ENCODE peak calls at places on chromosomes 1 and 21, in nine cellular contexts. Q, B, T, W, V, H, A, P and Y are unnamed samples.

GRCh38 chr1:206065547-206066143 is 12.7 kb downstream of the RHEX start:
- DNase-seq in Q (no peak), B (no peak), T (no peak), W (no peak), V (no peak), H (no peak), A (no peak), P (no peak), Y (no peak)

GRCh38 chr1:169873582-169874200 is 20.0 kb downstream of the SCYL3 start:
- DNase-seq in Q (no peak), B (no peak), T (no peak), W (no peak), V (no peak), H (no peak), A (no peak), P (no peak), Y (no peak)

GRCh38 chr1:150550222-150551048 is 1.2 kb downstream of the ADAMTSL4 start:
- DNase-seq in Q (no peak), B (no peak), T (no peak), W (peak), V (no peak), H (no peak), A (no peak), P (no peak), Y (no peak)

GRCh38 chr21:38241029-38241740 is 15.6 kb upstream of the KCNJ15 start:
- DNase-seq in Q (no peak), B (peak), T (peak), W (no peak), V (no peak), H (no peak), A (no peak), P (no peak), Y (no peak)

GRCh38 chr1:3352084-3352951 is 102.1 kb upstream of the ARHGEF16 start:
- DNase-seq in Q (no peak), B (no peak), T (peak), W (peak), V (no peak), H (no peak), A (no peak), P (no peak), Y (no peak)

GRCh38 chr1:25676488-25676887 is 59.9 kb downstream of the MAN1C1 start:
- DNase-seq in Q (no peak), B (peak), T (no peak), W (no peak), V (peak), H (no peak), A (no peak), P (no peak), Y (peak)

GRCh38 chr1:101444873-101445618 is 208.2 kb downstream of the S1PR1 start:
- DNase-seq in Q (no peak), B (no peak), T (no peak), W (no peak), V (no peak), H (no peak), A (no peak), P (no peak), Y (no peak)

GRCh38 chr1:39272027-39272790 is 67.7 kb downstream of the MACF1 start:
- DNase-seq in Q (no peak), B (peak), T (no peak), W (no peak), V (no peak), H (no peak), A (no peak), P (no peak), Y (no peak)

GRCh38 chr1:160359559-160360226 is 7.2 kb upstream of the NHLH1 start:
- DNase-seq in Q (no peak), B (no peak), T (no peak), W (no peak), V (no peak), H (no peak), A (no peak), P (no peak), Y (no peak)

GRCh38 chr1:101043776-101044175 is 18.2 kb upstream of the DPH5 start:
- DNase-seq in Q (no peak), B (peak), T (no peak), W (no peak), V (no peak), H (no peak), A (no peak), P (no peak), Y (no peak)

GRCh38 chr1:238777551-238777950 is 608.8 kb upstream of the CHRM3 start:
- DNase-seq in Q (no peak), B (no peak), T (no peak), W (no peak), V (no peak), H (no peak), A (no peak), P (no peak), Y (no peak)

GRCh38 chr21:15015622-15016471 is 49.0 kb downstream of the NRIP1 start:
- DNase-seq in Q (no peak), B (no peak), T (no peak), W (no peak), V (no peak), H (no peak), A (no peak), P (no peak), Y (no peak)

GRCh38 chr1:87334351-87335174 is 5.9 kb downstream of the LMO4 start:
- DNase-seq in Q (no peak), B (peak), T (no peak), W (peak), V (no peak), H (peak), A (no peak), P (peak), Y (peak)

GRCh38 chr1:200438911-200439310 is 29.1 kb upstream of the ZNF281 start:
- DNase-seq in Q (no peak), B (no peak), T (no peak), W (no peak), V (no peak), H (no peak), A (no peak), P (no peak), Y (no peak)

GRCh38 chr1:213138391-213138790 is 87.3 kb downstream of the RPS6KC1 start:
- DNase-seq in Q (no peak), B (no peak), T (no peak), W (no peak), V (no peak), H (no peak), A (no peak), P (no peak), Y (no peak)

GRCh38 chr1:19610282-19610978 is 33.7 kb upstream of the NBL1 start:
- DNase-seq in Q (no peak), B (no peak), T (no peak), W (no peak), V (no peak), H (no peak), A (no peak), P (no peak), Y (no peak)

GRCh38 chr1:230867119-230867902 is 1.0 kb downstream of the C1orf198 start:
- DNase-seq in Q (no peak), B (peak), T (no peak), W (no peak), V (no peak), H (no peak), A (no peak), P (no peak), Y (no peak)

GRCh38 chr1:223430221-223430620 is 37.0 kb downstream of the CCDC185 start:
- DNase-seq in Q (no peak), B (no peak), T (no peak), W (no peak), V (peak), H (no peak), A (no peak), P (no peak), Y (no peak)

GRCh38 chr1:244552336-244552735 is 91.3 kb downstream of the CATSPERE start:
- DNase-seq in Q (no peak), B (no peak), T (no peak), W (no peak), V (no peak), H (no peak), A (no peak), P (no peak), Y (no peak)

GRCh38 chr1:116567790-116568667 is 2.8 kb downstream of the CD58 start:
- DNase-seq in Q (no peak), B (no peak), T (no peak), W (no peak), V (no peak), H (no peak), A (no peak), P (no peak), Y (no peak)

GRCh38 chr1:116570358-116571214 is at the start of gene CD58:
- DNase-seq in Q (peak), B (peak), T (peak), W (peak), V (peak), H (peak), A (peak), P (peak), Y (peak)

GRCh38 chr1:116571215-116571919 is 541 bp upstream of the CD58 start:
- DNase-seq in Q (no peak), B (no peak), T (no peak), W (no peak), V (no peak), H (no peak), A (no peak), P (no peak), Y (peak)

GRCh38 chr1:116569776-116570357 is 959 bp downstream of the CD58 start:
- DNase-seq in Q (no peak), B (no peak), T (peak), W (peak), V (peak), H (no peak), A (peak), P (no peak), Y (peak)

DNA sequence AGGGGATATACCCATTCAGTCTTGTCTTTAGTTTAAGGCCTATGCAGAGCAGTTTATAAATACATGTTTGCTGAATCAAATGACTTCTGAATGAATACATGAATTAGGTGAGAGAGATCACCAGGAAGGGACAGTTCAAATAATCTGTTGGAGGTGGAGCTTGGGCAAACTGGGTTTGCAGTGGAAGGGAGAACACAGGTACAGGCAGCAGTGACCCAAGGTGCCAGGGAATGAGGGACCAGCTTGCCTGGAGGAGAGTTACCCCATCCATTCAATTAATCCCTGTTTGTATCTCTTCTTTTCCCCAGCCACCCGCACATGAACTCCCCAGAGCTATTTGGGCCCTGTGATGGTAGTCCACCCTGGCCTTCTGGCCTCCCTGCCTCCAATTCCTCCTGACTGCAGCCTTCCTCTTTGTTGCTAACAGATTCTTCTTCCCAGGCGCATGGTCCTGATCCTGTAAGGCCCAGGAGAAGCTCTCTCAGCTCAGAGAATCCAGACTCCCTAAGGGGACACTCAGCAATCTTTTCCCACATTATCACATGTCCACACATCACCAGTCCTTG is 1.8 kb downstream of the CD58 start:
- DNase-seq in Q (no peak), B (no peak), T (no peak), W (no peak), V (no peak), H (no peak), A (no peak), P (no peak), Y (no peak)
- TF ChIP-seq POLR2AphosphoS5 in Q (peak), B (no peak), T (no peak), W (no peak), V (no peak), H (no peak), A (no peak), P (no peak), Y (no peak)

GRCh38 chr21:33893917-33894316 is 21.7 kb downstream of the ATP5PO start:
- DNase-seq in Q (no peak), B (no peak), T (no peak), W (no peak), V (no peak), H (no peak), A (no peak), P (no peak), Y (no peak)
- TF ChIP-seq POLR2AphosphoS5 in Q (no peak), B (no peak), T (no peak), W (no peak), V (no peak), H (no peak), A (no peak), P (no peak), Y (no peak)

DNA sequence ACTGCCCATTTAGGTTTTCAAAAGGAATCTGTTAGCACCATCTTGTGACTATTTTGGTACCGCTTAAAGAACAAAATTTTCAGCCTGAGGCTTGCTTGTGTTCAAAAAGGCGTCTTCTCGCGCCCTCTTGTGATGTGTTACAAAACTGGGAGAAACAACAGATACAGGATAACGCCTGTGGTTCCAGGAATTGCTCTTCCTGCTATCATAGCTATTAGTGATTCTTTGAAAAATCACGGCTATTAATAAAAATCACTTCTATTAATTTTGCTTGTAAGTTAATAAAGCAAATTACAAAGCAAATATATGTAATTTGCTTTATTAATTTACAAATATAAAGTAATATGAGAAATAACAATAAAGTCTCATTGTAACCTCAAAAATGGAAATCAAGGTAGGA is 82.2 kb upstream of the ABCD3 start:
- DNase-seq in Q (no peak), B (peak), T (peak), W (peak), V (peak), H (peak), A (peak), P (peak), Y (no peak)
- TF ChIP-seq POLR2AphosphoS5 in Q (no peak), B (no peak), T (peak), W (no peak), V (peak), H (no peak), A (peak), P (no peak), Y (no peak)

GRCh38 chr1:209595599-209595998 is 12.1 kb downstream of the CAMK1G start:
- DNase-seq in Q (no peak), B (no peak), T (no peak), W (no peak), V (no peak), H (no peak), A (no peak), P (no peak), Y (no peak)

GRCh38 chr1:209603877-209604276 is 20.4 kb downstream of the CAMK1G start:
- DNase-seq in Q (no peak), B (no peak), T (no peak), W (no peak), V (no peak), H (no peak), A (no peak), P (no peak), Y (no peak)

GRCh38 chr1:209601809-209602657 is 18.5 kb downstream of the CAMK1G start:
- DNase-seq in Q (no peak), B (peak), T (peak), W (no peak), V (peak), H (peak), A (peak), P (no peak), Y (no peak)

GRCh38 chr1:209597496-209597895 is 14.0 kb downstream of the CAMK1G start:
- DNase-seq in Q (no peak), B (peak), T (no peak), W (no peak), V (no peak), H (no peak), A (no peak), P (no peak), Y (no peak)

DNA sequence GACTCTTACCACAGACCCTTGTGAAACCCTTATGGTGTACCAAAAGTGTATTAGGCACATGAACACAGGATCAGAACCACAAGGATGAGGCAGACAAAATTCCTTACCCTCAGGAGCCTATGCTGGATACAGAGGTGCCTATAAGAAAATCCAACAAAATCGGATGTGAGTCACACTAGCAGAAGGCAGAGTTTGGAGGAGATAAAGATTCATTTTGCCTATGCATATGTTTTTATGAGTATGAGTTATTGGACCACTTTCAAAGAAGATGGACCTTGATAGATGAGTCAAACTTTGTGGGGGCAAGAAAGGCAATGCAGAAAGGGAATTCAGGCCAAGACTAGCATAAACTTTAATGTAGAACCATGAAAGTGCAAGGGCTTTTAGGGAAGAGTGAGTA is 17.0 kb downstream of the CAMK1G start:
- DNase-seq in Q (no peak), B (no peak), T (no peak), W (no peak), V (no peak), H (no peak), A (no peak), P (no peak), Y (no peak)
- TF ChIP-seq POLR2AphosphoS5 in Q (no peak), B (no peak), T (no peak), W (no peak), V (no peak), H (no peak), A (no peak), P (no peak), Y (no peak)

DNA sequence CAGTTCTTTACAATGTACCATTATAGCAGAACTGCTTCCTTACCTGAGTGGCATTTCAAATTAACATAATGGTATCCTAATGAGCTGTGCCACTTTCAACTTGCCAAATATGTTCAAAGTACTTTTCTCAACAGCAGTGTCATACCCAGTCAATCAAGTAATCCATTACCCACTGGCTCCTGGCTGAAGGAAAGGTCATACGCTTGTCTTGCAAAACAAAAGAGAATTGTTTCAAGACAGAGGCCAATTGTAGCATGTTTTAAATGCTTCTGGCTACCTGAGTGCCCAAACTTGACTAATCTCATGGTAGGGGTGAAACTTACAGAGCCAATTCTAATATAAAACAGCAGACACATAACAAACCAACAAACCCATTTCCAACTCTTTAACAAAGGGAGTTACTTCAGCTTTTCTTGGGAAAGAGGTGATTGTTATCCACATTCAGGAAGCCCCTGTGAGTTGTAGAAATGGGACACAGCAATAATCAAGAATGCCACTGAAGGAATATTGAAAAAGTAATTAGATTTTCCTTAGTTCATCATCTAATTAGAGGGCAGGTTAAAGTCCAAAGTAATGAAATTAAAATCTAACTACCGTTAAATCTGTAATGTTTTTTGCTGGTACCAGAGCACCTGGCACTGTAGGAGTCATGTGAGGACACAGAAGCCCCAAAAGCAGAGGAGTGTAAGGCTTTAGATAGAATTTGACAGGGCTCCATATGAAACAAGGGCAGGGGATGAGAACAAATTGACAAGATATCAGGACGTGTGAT is 241.9 kb downstream of the RWDD3 start:
- DNase-seq in Q (no peak), B (no peak), T (no peak), W (no peak), V (no peak), H (no peak), A (no peak), P (no peak), Y (no peak)
- TF ChIP-seq POLR2AphosphoS5 in Q (no peak), B (no peak), T (no peak), W (no peak), V (no peak), H (no peak), A (no peak), P (no peak), Y (no peak)

GRCh38 chr1:7360526-7360925 is 410.6 kb upstream of the VAMP3 start:
- DNase-seq in Q (no peak), B (no peak), T (no peak), W (no peak), V (no peak), H (no peak), A (no peak), P (no peak), Y (no peak)
- TF ChIP-seq POLR2AphosphoS5 in Q (no peak), B (no peak), T (no peak), W (no peak), V (no peak), H (no peak), A (no peak), P (no peak), Y (no peak)

DNA sequence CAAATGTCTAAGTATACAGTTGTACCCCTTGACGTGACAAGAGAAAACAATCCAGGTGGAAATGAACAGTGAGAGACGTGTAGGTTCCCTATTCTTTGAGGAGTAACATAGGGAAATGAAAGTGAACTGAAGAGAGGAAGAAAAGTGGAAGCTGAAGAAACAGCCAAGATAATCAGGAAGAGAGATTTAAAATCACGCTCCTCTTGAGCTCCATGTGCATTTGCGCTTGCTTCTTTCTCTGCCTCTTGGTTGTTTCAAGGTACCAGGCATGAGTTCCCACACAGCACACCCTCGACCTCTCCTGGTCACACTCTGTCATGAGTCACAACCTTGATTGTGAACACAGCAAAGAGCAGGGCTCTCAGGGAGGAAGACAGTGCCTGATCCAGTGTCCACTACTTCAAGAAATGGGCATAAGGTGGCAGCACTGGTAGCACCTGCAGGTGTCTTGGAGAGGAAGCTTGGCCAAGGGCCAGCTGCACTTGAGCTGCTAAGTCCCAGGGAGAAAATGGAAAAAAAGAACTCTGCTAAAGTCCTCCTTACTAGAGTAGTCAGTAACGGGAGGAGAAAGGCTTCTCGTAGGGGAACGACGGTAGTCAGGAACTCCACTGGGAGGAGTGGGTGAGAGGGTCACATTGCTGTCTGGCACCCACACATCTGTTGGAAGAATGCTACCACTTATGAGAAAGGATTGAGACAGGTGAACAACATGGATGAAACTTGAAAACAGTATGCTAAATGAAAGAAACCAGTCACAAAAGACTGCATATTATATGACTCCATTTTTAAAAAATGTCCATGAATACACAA is 18.3 kb upstream of the ARID1A start:
- DNase-seq in Q (peak), B (peak), T (peak), W (peak), V (peak), H (peak), A (peak), P (peak), Y (peak)
- TF ChIP-seq POLR2AphosphoS5 in Q (no peak), B (no peak), T (peak), W (peak), V (peak), H (peak), A (peak), P (no peak), Y (peak)

GRCh38 chr1:32806315-32806714 is 10.8 kb downstream of the YARS1 start:
- DNase-seq in Q (no peak), B (no peak), T (no peak), W (no peak), V (no peak), H (no peak), A (no peak), P (no peak), Y (no peak)
- TF ChIP-seq POLR2AphosphoS5 in Q (peak), B (no peak), T (no peak), W (no peak), V (no peak), H (no peak), A (no peak), P (no peak), Y (no peak)

GRCh38 chr1:21280011-21280471 is 10.2 kb downstream of the ECE1 start:
- DNase-seq in Q (no peak), B (peak), T (no peak), W (no peak), V (no peak), H (no peak), A (no peak), P (no peak), Y (peak)
- TF ChIP-seq POLR2AphosphoS5 in Q (no peak), B (no peak), T (no peak), W (peak), V (peak), H (no peak), A (no peak), P (no peak), Y (peak)